ENCODE peak calls at places on chromosomes 13 and 19, in four cellular contexts. S, I, H and F are unnamed samples.

GRCh38 chr19:51364200-51365106 is 1.7 kb downstream of the ETFB start:
- DNase-seq in H (no peak), I (no peak), S (no peak), F (no peak)

GRCh38 chr13:38866649-38867048 is 124.0 kb downstream of the STOML3 start:
- DNase-seq in S (no peak), I (no peak), H (no peak), F (no peak)

GRCh38 chr19:53394522-53394973 is 401 bp upstream of the ZNF765 start:
- DNase-seq in S (peak), H (peak), I (no peak), F (no peak)

GRCh38 chr19:33388231-33388816 is 14.8 kb downstream of the CEBPG start:
- DNase-seq in H (no peak), I (no peak), S (peak), F (no peak)

GRCh38 chr19:1956868-1957492 is 16.0 kb downstream of the CSNK1G2 start:
- DNase-seq in H (no peak), I (no peak), S (no peak), F (no peak)

GRCh38 chr13:75836441-75836840 is 200.3 kb downstream of the LMO7 start:
- DNase-seq in I (no peak), H (no peak), S (peak), F (no peak)

GRCh38 chr19:4575267-4575793 is 15.8 kb upstream of the SEMA6B start:
- DNase-seq in I (peak), H (peak), S (no peak), F (peak)

GRCh38 chr13:112341446-112341845 is 34.7 kb upstream of the SPACA7 start:
- DNase-seq in S (no peak), I (no peak), H (no peak), F (no peak)

GRCh38 chr13:50448535-50448981 is 394.9 kb downstream of the DLEU7 start:
- DNase-seq in S (no peak), H (no peak), I (no peak), F (no peak)

GRCh38 chr13:40383132-40383531 is 283.3 kb downstream of the FOXO1 start:
- DNase-seq in S (no peak), H (no peak), I (no peak), F (no peak)

GRCh38 chr13:41588899-41589298 is 131.5 kb downstream of the RGCC start:
- DNase-seq in H (no peak), S (no peak), I (peak), F (peak)

GRCh38 chr13:96091164-96091931 is 1.4 kb downstream of the HS6ST3 start:
- DNase-seq in I (no peak), S (peak), H (no peak), F (no peak)

GRCh38 chr19:2774953-2775555 is 8.0 kb downstream of the SGTA start:
- DNase-seq in S (no peak), I (no peak), H (no peak), F (no peak)

GRCh38 chr13:21297452-21297851 is 121.0 kb downstream of the MRPL57 start:
- DNase-seq in H (no peak), I (no peak), S (no peak), F (no peak)

GRCh38 chr13:105616313-105617075 is 919.0 kb downstream of the EFNB2 start:
- DNase-seq in H (no peak), S (no peak), I (peak), F (no peak)

GRCh38 chr19:46931197-46931596 is 70.4 kb downstream of the ARHGAP35 start:
- DNase-seq in I (no peak), S (no peak), H (no peak), F (no peak)

GRCh38 chr13:95137096-95137495 is 164.2 kb downstream of the ABCC4 start:
- DNase-seq in I (no peak), S (no peak), H (no peak), F (no peak)

GRCh38 chr19:5772416-5772815 is 12.1 kb downstream of the PRR22 start:
- DNase-seq in I (no peak), H (no peak), S (no peak), F (no peak)

GRCh38 chr19:16899566-16900075 is 10.8 kb downstream of the F2RL3 start:
- DNase-seq in H (no peak), S (peak), I (peak), F (no peak)

GRCh38 chr13:34300559-34300958 is 482.6 kb downstream of the RFC3 start:
- DNase-seq in S (no peak), H (no peak), I (peak), F (no peak)

GRCh38 chr13:66501187-66501586 is 728.9 kb downstream of the PCDH9 start:
- DNase-seq in I (peak), H (no peak), S (no peak), F (no peak)

GRCh38 chr13:33318744-33319143 is 33.2 kb upstream of the STARD13 start:
- DNase-seq in S (no peak), H (no peak), I (no peak), F (no peak)

GRCh38 chr13:113539822-113540221 is 44.7 kb upstream of the TFDP1 start:
- DNase-seq in S (no peak), H (no peak), I (no peak), F (no peak)

GRCh38 chr19:4984448-4984990 is 15.6 kb downstream of the KDM4B start:
- DNase-seq in I (no peak), H (no peak), S (no peak), F (no peak)

GRCh38 chr19:7383284-7383683 is 34.5 kb downstream of the ARHGEF18 start:
- DNase-seq in H (no peak), I (no peak), S (no peak), F (no peak)

GRCh38 chr13:30520571-30520970 is 54.8 kb upstream of the HMGB1 start:
- DNase-seq in I (peak), H (no peak), S (no peak), F (peak)

GRCh38 chr19:34480491-34480890 is 1.1 kb upstream of the WTIP start:
- DNase-seq in S (no peak), I (no peak), H (no peak), F (no peak)

GRCh38 chr19:34482380-34483250 is 1.1 kb downstream of the WTIP start:
- DNase-seq in H (no peak), S (no peak), I (peak), F (no peak)

GRCh38 chr19:34481861-34482379 is 362 bp downstream of the WTIP start:
- DNase-seq in S (no peak), I (peak), H (peak), F (peak)

GRCh38 chr19:34479396-34479795 is 2.2 kb upstream of the WTIP start:
- DNase-seq in H (no peak), S (no peak), I (no peak), F (no peak)

DNA sequence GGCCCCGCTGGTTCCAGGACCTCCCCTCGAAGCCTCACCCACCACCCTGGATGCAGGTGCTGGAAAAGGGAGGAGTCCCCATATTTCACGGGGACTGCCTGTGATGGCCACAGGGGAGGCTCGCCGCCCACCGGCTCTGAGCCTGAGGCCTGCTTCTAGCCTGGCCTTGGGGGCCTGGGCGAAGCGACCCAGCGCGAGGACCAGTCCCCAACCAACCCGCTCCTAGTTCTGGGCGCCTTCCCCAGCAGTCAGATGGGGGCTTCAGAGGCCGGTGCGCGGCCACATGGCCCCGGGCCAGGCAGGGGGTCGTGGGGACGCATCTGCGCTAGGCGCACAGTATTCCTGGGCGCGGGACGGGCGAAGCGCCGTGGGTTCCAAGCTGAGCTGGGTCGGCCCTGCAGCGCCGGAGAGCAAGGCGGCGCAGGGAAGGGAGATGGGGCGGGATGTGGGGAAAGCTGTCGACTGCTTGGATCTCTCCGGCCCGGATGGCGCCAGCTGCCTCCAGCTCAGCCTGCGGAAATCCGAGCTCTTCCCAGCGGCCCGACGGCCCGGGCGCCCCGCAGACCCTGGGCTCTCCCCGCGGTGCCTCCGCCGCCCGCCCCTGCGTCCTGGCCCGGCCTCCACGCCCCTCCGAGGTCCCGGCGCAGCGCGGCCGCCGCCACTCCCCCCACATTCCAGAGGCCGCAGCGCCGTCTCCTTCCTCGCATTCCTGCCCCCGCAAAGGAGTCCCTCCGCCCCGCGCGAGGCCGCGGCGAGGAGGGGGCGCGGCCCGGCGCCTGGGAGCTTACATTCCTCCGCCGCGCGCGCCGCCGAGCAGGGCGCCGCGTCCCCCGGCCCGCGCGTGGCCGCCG is at the start of gene WTIP:
- DNase-seq in H (peak), S (peak), I (peak), F (peak)
- TF ChIP-seq CTCF in H (no peak), S (no peak), I (no peak), F (no peak)

GRCh38 chr19:43826787-43827754 is at the start of gene ZNF283:
- DNase-seq in S (peak), I (peak), H (peak), F (peak)
- H3K4me3 ChIP-seq in S (peak), I (peak), H (peak), F (peak)

GRCh38 chr19:44943801-44944249 is 1.8 kb downstream of the APOC4 start:
- DNase-seq in S (no peak), I (no peak), H (peak), F (no peak)
- TF ChIP-seq CTCF in S (no peak), I (no peak), H (no peak), F (no peak)

GRCh38 chr19:58538257-58539168 is 5.4 kb upstream of the TRIM28 start:
- DNase-seq in H (no peak), I (no peak), S (peak), F (no peak)
- H3K4me3 ChIP-seq in H (no peak), I (no peak), S (no peak), F (no peak)